ENCODE peak calls at places on chromosomes 16 and 17, in six cellular contexts. G is adrenal gland, X is uterus, T is body of pancreas, R is HepG2, C is stomach. H is an unnamed sample. For H3K4me1, the result is how much of the 10 kb centered on the place peaks cover.

GRCh38 chr16:53872248-53873221 is 168.6 kb downstream of the FTO start:
- DNase-seq in C (no peak), R (no peak), T (no peak), G (no peak), X (no peak), H (no peak)

GRCh38 chr16:64307431-64307830 is 814.4 kb downstream of the CDH11 start:
- DNase-seq in C (no peak), X (no peak), G (no peak), R (no peak), T (no peak), H (no peak)

GRCh38 chr16:18969050-18969854 is 14.5 kb upstream of the TMC7 start:
- DNase-seq in R (peak), C (peak), G (peak), T (peak), X (peak), H (peak)

GRCh38 chr17:43608313-43608712 is 53.4 kb downstream of the MEOX1 start:
- DNase-seq in X (no peak), C (no peak), G (no peak), T (no peak), R (no peak), H (no peak)

GRCh38 chr16:14286381-14287230 is 215.5 kb downstream of the MRTFB start:
- DNase-seq in R (no peak), X (no peak), G (no peak), T (no peak), C (no peak), H (peak)

GRCh38 chr16:19288872-19289799 is 3.6 kb downstream of the CLEC19A start:
- DNase-seq in G (no peak), X (no peak), R (no peak), C (no peak), T (no peak), H (no peak)

GRCh38 chr17:51120357-51120738 is 320 bp downstream of the SPAG9 start:
- DNase-seq in T (no peak), X (no peak), C (peak), R (no peak), G (peak), H (peak)

GRCh38 chr16:49194499-49195260 is 87.0 kb downstream of the CBLN1 start:
- DNase-seq in X (no peak), G (no peak), T (no peak), C (no peak), R (no peak), H (no peak)

GRCh38 chr16:50040028-50040427 is 15.0 kb downstream of the CNEP1R1 start:
- DNase-seq in C (no peak), X (no peak), R (peak), T (no peak), G (no peak), H (no peak)

GRCh38 chr16:2486645-2487516 is 12.0 kb downstream of the TBC1D24 start:
- DNase-seq in X (no peak), T (peak), G (no peak), C (peak), R (no peak), H (peak)
- H3K4me3 ChIP-seq in X (no peak), T (no peak), G (no peak), C (no peak), R (no peak), H (no peak)

GRCh38 chr17:7017827-7018200 is 5.0 kb upstream of the BCL6B start:
- DNase-seq in G (no peak), X (no peak), R (no peak), C (no peak), T (no peak), H (no peak)

GRCh38 chr17:7019406-7019805 is 3.4 kb upstream of the BCL6B start:
- DNase-seq in X (no peak), T (no peak), G (no peak), R (no peak), C (no peak), H (no peak)

GRCh38 chr17:7018331-7018964 is 4.4 kb upstream of the BCL6B start:
- DNase-seq in T (no peak), C (no peak), R (no peak), X (peak), G (peak), H (no peak)

GRCh38 chr17:7020894-7021664 is 1.8 kb upstream of the BCL6B start:
- DNase-seq in G (no peak), C (no peak), R (no peak), X (no peak), T (no peak), H (no peak)

DNA sequence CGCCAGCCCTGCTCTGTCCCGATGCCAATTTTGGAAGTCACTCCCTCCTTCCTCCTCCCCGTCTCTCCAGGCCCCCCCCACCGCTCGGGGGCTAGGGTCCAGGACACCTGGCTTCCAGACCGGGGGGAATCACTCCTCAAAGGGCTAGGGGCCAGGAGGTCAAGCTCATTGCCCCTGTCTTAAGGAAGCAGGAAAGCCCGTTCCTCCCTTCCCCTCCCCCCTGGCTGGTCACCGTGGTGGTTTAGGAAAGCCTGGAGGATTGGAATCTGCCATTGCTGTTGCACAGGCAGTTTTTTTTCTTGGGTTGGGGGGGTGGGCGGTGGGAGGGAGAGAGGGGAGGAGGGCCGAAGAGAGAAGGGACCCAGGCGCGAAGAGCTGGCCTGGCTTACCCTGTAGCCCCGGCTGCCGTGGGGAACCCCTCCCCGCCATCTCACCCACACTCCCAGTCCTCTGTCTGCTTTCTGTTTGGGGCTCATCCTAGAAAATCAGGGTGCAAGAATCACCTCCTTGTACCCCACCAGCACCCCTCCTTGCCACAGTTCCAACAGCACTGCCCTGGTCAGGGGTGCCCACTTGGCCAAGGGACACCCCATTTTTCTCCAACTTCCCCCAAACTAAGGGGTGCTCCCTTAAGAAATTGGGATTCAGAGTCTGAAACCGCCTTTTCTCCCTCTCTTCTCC is 2.9 kb upstream of the BCL6B start:
- DNase-seq in R (no peak), X (peak), T (peak), C (peak), G (peak), H (no peak)
- H3K27ac ChIP-seq in R (no peak), X (peak), T (peak), C (peak), G (peak), H (peak)

GRCh38 chr17:64497565-64498035 is 746 bp upstream of the POLG2 start:
- DNase-seq in R (no peak), X (no peak), T (no peak), G (no peak), C (no peak), H (peak)
- H3K4me1 ChIP-seq in R (half or more), X (under half), T (half or more), G (half or more), C (under half), H (under half)

GRCh38 chr16:719815-720506 is 985 bp upstream of the ANTKMT start:
- DNase-seq in R (peak), G (no peak), X (no peak), T (no peak), C (no peak), H (no peak)
- H3K4me3 ChIP-seq in R (peak), G (peak), X (peak), T (peak), C (peak), H (peak)

GRCh38 chr16:16093625-16094332 is 129.5 kb downstream of the ABCC6 start:
- DNase-seq in T (peak), G (no peak), X (no peak), R (no peak), C (no peak), H (no peak)
- H3K27ac ChIP-seq in T (peak), G (no peak), X (peak), R (no peak), C (peak), H (no peak)

GRCh38 chr17:17402558-17402957 is 74.2 kb upstream of the MED9 start:
- DNase-seq in T (no peak), G (no peak), C (no peak), X (no peak), R (peak), H (no peak)
- H3K4me1 ChIP-seq in T (under half), G (under half), C (under half), X (under half), R (half or more), H (under half)

GRCh38 chr16:11225677-11226549 is 30.1 kb downstream of the SOCS1 start:
- DNase-seq in T (no peak), G (no peak), X (no peak), C (no peak), R (no peak), H (no peak)
- H3K4me3 ChIP-seq in T (no peak), G (no peak), X (no peak), C (no peak), R (no peak), H (no peak)

GRCh38 chr17:795721-796120 is 13.6 kb downstream of the MRM3 start:
- DNase-seq in T (no peak), R (no peak), X (no peak), C (no peak), G (no peak), H (no peak)
- H3K27ac ChIP-seq in T (peak), R (no peak), X (peak), C (peak), G (no peak), H (peak)

DNA sequence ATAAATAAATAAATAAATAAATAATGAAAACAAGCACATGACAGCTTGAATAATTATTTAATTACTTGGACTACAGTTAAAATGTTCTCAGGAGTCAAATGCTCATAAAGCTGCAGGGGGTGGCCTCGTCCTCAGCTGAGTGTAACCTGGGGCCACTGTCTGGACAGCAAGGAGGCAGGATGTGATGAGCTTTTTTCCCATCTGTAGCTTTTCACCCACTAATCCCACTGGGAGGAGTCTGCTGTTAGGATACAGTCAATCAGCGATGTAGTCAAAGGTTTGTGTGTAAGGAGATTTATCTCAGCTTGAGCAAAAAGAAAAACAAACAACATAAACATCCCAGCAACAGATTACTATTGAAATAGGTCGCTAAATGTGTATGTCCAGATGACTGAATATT is 22.5 kb downstream of the ZCCHC14 start:
- DNase-seq in X (no peak), R (no peak), C (no peak), G (no peak), T (no peak), H (no peak)
- H3K4me1 ChIP-seq in X (under half), R (half or more), C (under half), G (half or more), T (under half), H (under half)

H was measured in small intestine.